ENCODE peak calls at places on chromosomes 7 and 10, in seven cellular contexts. Y, T, X, C, R, I and V are unnamed samples.

GRCh38 chr10:110222896-110223675 is 15.7 kb downstream of the MXI1 start:
- DNase-seq in Y (peak), X (no peak), T (no peak), I (no peak), C (no peak), R (no peak), V (no peak)

GRCh38 chr10:127524229-127524628 is 24.9 kb upstream of the NPS start:
- DNase-seq in X (no peak), R (no peak), I (no peak), Y (no peak), C (no peak), T (no peak), V (no peak)

GRCh38 chr7:38451840-38452239 is 178.4 kb upstream of the TARP start:
- DNase-seq in I (no peak), R (peak), X (no peak), Y (no peak), T (no peak), C (peak), V (peak)

GRCh38 chr10:27534341-27534740 is 30.2 kb downstream of the RAB18 start:
- DNase-seq in R (no peak), X (no peak), T (no peak), Y (no peak), I (no peak), C (no peak), V (no peak)

GRCh38 chr10:130179640-130180039 is 43.4 kb downstream of the GLRX3 start:
- DNase-seq in C (peak), X (peak), R (peak), Y (no peak), I (peak), T (no peak), V (peak)

GRCh38 chr7:22730921-22731654 is 4.1 kb downstream of the IL6 start:
- DNase-seq in C (peak), R (peak), Y (no peak), X (peak), I (no peak), T (no peak), V (peak)

GRCh38 chr10:22002531-22003110 is 909 bp downstream of the DNAJC1 start:
- DNase-seq in X (no peak), I (no peak), R (peak), Y (no peak), T (peak), C (peak), V (peak)

GRCh38 chr10:35409094-35409582 is 72.8 kb downstream of the CCNY start:
- DNase-seq in C (peak), Y (no peak), R (peak), I (no peak), X (peak), T (no peak), V (peak)

GRCh38 chr10:132163278-132163765 is 23.4 kb upstream of the DPYSL4 start:
- DNase-seq in Y (no peak), R (no peak), T (peak), I (no peak), C (no peak), X (no peak), V (no peak)

GRCh38 chr7:141640239-141640840 is 61.6 kb downstream of the DENND11 start:
- DNase-seq in T (no peak), Y (no peak), C (no peak), R (no peak), X (no peak), I (no peak), V (no peak)

GRCh38 chr7:47670738-47671137 is 88.8 kb upstream of the TNS3 start:
- DNase-seq in C (no peak), Y (no peak), X (no peak), T (no peak), I (no peak), R (no peak), V (no peak)

GRCh38 chr10:115572740-115573455 is 479.7 kb downstream of the ATRNL1 start:
- DNase-seq in I (no peak), X (no peak), T (no peak), R (no peak), C (peak), Y (no peak), V (no peak)

GRCh38 chr7:111694376-111694775 is 132.1 kb upstream of the IMMP2L start:
- DNase-seq in T (no peak), X (no peak), Y (no peak), C (no peak), R (no peak), I (no peak), V (no peak)

GRCh38 chr10:111875760-111876159 is 307.8 kb downstream of the GPAM start:
- DNase-seq in C (no peak), X (no peak), Y (no peak), T (no peak), R (peak), I (no peak), V (no peak)

GRCh38 chr10:88851706-88852105 is at the start of gene ANKRD22:
- DNase-seq in R (peak), Y (no peak), I (no peak), C (peak), X (peak), T (peak), V (peak)

GRCh38 chr7:156816943-156817572 is 75.9 kb downstream of the LMBR1 start:
- DNase-seq in Y (no peak), T (no peak), C (peak), R (peak), X (no peak), I (no peak), V (peak)

GRCh38 chr7:157575181-157575580 is 238.4 kb downstream of the DNAJB6 start:
- DNase-seq in I (no peak), X (no peak), C (no peak), R (no peak), Y (no peak), T (no peak), V (no peak)

GRCh38 chr7:50621206-50621605 is 56.0 kb upstream of the DDC start:
- DNase-seq in X (no peak), R (no peak), T (no peak), I (no peak), Y (peak), C (no peak), V (no peak)
- TF ChIP-seq CTCF in X (no peak), R (no peak), T (no peak), I (no peak), Y (no peak), C (no peak), V (no peak)

GRCh38 chr7:144384071-144384470 is 19.4 kb downstream of the NOBOX start:
- DNase-seq in I (no peak), T (no peak), Y (no peak), X (peak), R (no peak), C (peak), V (peak)
- H3K4me3 ChIP-seq in I (no peak), T (no peak), Y (no peak), X (no peak), R (no peak), C (no peak), V (no peak)

GRCh38 chr10:121240011-121240410 is 358.2 kb downstream of the FGFR2 start:
- DNase-seq in R (no peak), T (no peak), C (no peak), X (no peak), I (peak), Y (no peak), V (no peak)

GRCh38 chr10:121240556-121240955 is 357.7 kb downstream of the FGFR2 start:
- DNase-seq in R (no peak), T (no peak), X (no peak), C (no peak), I (no peak), Y (peak), V (no peak)

GRCh38 chr10:121235692-121236091 is 362.6 kb downstream of the FGFR2 start:
- DNase-seq in C (no peak), R (no peak), Y (no peak), T (no peak), X (no peak), I (no peak), V (no peak)

GRCh38 chr10:121236621-121237020 is 361.6 kb downstream of the FGFR2 start:
- DNase-seq in T (no peak), X (no peak), Y (no peak), C (no peak), I (no peak), R (no peak), V (no peak)

GRCh38 chr10:121237718-121238117 is 360.5 kb downstream of the FGFR2 start:
- DNase-seq in I (no peak), C (no peak), X (no peak), T (no peak), R (no peak), Y (peak), V (no peak)
- TF ChIP-seq CTCF in I (no peak), C (no peak), X (no peak), T (no peak), R (no peak), Y (no peak), V (no peak)

GRCh38 chr10:81873231-81873931 is 1.6 kb upstream of the NRG3 start:
- DNase-seq in R (no peak), Y (no peak), I (no peak), C (no peak), X (no peak), T (no peak), V (no peak)
- H3K4me3 ChIP-seq in R (no peak), Y (peak), I (no peak), C (peak), X (no peak), T (no peak), V (no peak)

DNA sequence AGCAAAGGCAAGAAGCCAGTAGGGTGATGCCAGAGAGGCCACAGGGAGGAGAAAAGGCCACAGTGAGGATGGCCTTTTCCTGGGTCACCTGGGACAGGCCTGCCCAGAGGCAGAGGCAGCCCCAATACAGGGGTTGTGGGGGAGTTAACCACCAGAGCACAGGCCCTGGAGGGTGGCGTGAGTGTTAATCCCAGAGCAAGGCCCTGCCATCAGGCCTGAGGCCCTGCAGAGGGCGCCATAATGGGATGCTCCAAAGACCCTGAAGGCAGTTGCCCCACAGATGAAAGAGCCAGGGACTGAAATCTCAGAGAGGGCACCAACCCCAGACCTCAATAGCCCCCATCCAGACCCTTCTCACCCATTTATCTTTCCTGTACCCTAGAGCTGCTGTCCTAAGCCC is 23.9 kb downstream of the SLC13A4 start:
- DNase-seq in X (no peak), R (no peak), T (no peak), Y (no peak), I (peak), C (no peak), V (no peak)
- TF ChIP-seq CTCF in X (peak), R (peak), T (no peak), Y (no peak), I (peak), C (peak), V (peak)

DNA sequence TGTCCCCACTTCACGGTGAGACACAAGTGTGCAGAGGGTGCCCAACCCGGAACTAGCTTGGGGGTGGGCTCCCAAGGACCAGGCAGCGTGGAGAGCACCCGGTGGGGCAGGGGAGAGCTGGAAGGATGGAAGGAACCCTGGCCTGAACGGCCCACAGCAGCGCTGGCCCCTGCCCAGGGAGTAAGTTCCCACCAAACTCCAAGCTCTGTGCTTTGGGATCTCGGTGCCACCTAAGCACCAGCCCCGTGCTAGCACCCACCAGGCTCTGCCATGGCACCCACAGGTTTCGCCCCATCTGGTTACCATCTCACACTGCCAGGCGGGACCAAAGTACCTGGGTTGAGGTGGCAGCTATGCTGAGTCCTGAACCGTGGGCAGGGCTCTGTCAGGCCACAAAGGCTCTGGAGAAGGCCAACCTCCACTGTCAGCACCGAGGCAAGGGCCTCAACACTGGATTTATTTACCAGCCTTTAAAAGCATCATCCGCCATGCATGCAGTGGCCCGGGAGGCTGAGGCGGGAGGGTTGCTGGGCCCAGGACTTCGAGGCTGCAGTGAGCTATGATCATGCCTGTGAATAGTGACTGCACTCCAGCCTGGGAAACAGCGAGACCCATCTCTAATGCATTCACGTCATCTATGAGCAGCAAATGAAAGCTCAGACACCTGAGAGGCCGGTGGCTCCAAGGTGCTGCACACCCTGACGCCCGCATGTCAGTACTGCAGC is 16.0 kb downstream of the GPER1 start:
- DNase-seq in Y (no peak), I (no peak), T (no peak), C (no peak), R (no peak), X (no peak), V (no peak)
- H3K4me3 ChIP-seq in Y (no peak), I (no peak), T (no peak), C (no peak), R (no peak), X (no peak), V (no peak)